ENCODE peak calls at places on chromosomes 3 and 15, in nine cellular contexts. J is progenitor cell of endocrine pancreas; I is A673; D is LNCaP clone FGC; R is lower lobe of right lung; A is glutamatergic neuron; F is OCI-LY7; V is thoracic aorta; T is CD4-positive, alpha-beta T cell. X is an unnamed sample.

GRCh38 chr15:68797589-68798377 is 22.9 kb downstream of the ANP32A start:
- DNase-seq in J (no peak), I (no peak), D (no peak), R (no peak), A (no peak), F (no peak), V (no peak), T (no peak), X (no peak)

GRCh38 chr15:82952156-82953081 is at the start of gene HOMER2:
- DNase-seq in J (peak; percentile 20), I (peak; percentile 31), D (no peak), R (peak; percentile 58), A (peak; percentile 52), F (no peak), V (no peak), T (no peak), X (peak; percentile 72)

GRCh38 chr15:42082141-42082540 is 12.2 kb downstream of the PLA2G4D start:
- DNase-seq in J (no peak), I (no peak), D (no peak), R (no peak), A (no peak), F (no peak), V (no peak), T (no peak), X (no peak)

GRCh38 chr3:14141602-14142315 is 16.9 kb downstream of the TMEM43 start:
- DNase-seq in J (no peak), I (no peak), D (no peak), R (no peak), A (no peak), F (no peak), V (no peak), T (no peak), X (no peak)

GRCh38 chr3:124591699-124592098 is 138.6 kb upstream of the UMPS start:
- DNase-seq in J (no peak), I (no peak), D (no peak), R (no peak), A (no peak), F (no peak), V (no peak), T (no peak), X (no peak)

GRCh38 chr15:74651251-74651741 is 35.7 kb downstream of the CLK3 start:
- DNase-seq in J (no peak), I (no peak), D (no peak), R (no peak), A (no peak), F (no peak), V (no peak), T (no peak), X (no peak)

GRCh38 chr3:27666277-27666676 is 55.8 kb downstream of the EOMES start:
- DNase-seq in J (no peak), I (no peak), D (no peak), R (no peak), A (no peak), F (no peak), V (no peak), T (no peak), X (no peak)

GRCh38 chr3:188948658-188949400 is 222.9 kb upstream of the TPRG1 start:
- DNase-seq in J (no peak), I (peak; percentile 54), D (no peak), R (no peak), A (no peak), F (no peak), V (no peak), T (no peak), X (no peak)

GRCh38 chr3:171200052-171201029 is 173.8 kb upstream of the SLC2A2 start:
- DNase-seq in J (no peak), I (no peak), D (no peak), R (no peak), A (no peak), F (no peak), V (no peak), T (no peak), X (no peak)

GRCh38 chr3:169548194-169548593 is 115.3 kb downstream of the MECOM start:
- DNase-seq in J (no peak), I (no peak), D (no peak), R (no peak), A (no peak), F (no peak), V (no peak), T (no peak), X (no peak)

GRCh38 chr15:67124911-67125588 is 59.6 kb downstream of the SMAD3 start:
- DNase-seq in J (no peak), I (no peak), D (no peak), R (no peak), A (no peak), F (no peak), V (no peak), T (no peak), X (no peak)

GRCh38 chr3:197527569-197527968 is 28.2 kb downstream of the BDH1 start:
- DNase-seq in J (no peak), I (no peak), D (no peak), R (no peak), A (no peak), F (no peak), V (no peak), T (no peak), X (no peak)

GRCh38 chr3:10041034-10041433 is 14.8 kb downstream of the FANCD2 start:
- DNase-seq in J (no peak), I (no peak), D (no peak), R (no peak), A (no peak), F (no peak), V (no peak), T (no peak), X (no peak)
- TF ChIP-seq CTCF in J (no peak), I (no peak), D (no peak), R (no peak), A (no peak), F (no peak), V (no peak), T (no peak), X (no peak)

DNA sequence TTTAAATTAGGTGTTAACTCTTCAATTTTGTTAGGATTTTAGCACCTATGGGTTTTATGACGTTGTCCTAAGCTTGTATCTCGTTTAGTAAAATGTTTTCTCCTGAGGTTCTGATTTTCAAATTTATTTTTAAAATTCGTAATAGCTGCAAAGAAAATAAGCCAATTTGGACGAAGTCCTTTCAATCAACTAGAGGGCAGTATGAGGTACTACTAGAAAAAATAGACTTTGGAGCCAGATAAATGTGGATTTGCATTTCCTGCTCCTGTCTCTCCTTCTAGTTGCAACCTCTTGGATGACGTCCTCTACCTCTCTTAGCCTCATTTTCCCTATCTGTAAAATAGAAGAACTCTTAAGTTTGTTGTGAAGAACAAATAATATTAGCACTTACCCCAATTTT is 81.1 kb downstream of the SLTM start:
- DNase-seq in J (no peak), I (peak; percentile 17), D (no peak), R (no peak), A (no peak), F (peak; percentile 8), V (no peak), T (no peak), X (no peak)
- TF ChIP-seq CTCF in J (peak; percentile 29), I (peak; percentile 21), D (no peak), R (no peak), A (no peak), F (peak; percentile 55), V (no peak), T (no peak), X (peak; percentile 58)

GRCh38 chr3:41418961-41419691 is 219.8 kb downstream of the CTNNB1 start:
- DNase-seq in J (no peak), I (no peak), D (no peak), R (no peak), A (no peak), F (no peak), V (no peak), T (no peak), X (no peak)
- TF ChIP-seq CTCF in J (no peak), I (no peak), D (no peak), R (no peak), A (no peak), F (no peak), V (no peak), T (no peak), X (no peak)

GRCh38 chr3:38122712-38123290 is 14.1 kb downstream of the ACAA1 start:
- DNase-seq in J (no peak), I (no peak), D (no peak), R (no peak), A (no peak), F (no peak), V (no peak), T (no peak), X (peak; percentile 48)

GRCh38 chr3:38121832-38122461 is 15.0 kb downstream of the ACAA1 start:
- DNase-seq in J (no peak), I (no peak), D (no peak), R (peak; percentile 36), A (no peak), F (no peak), V (no peak), T (no peak), X (peak; percentile 59)

GRCh38 chr3:38125305-38126120 is 11.4 kb downstream of the ACAA1 start:
- DNase-seq in J (no peak), I (no peak), D (no peak), R (no peak), A (no peak), F (no peak), V (no peak), T (no peak), X (peak; percentile 55)

GRCh38 chr3:38126121-38126892 is 10.6 kb downstream of the ACAA1 start:
- DNase-seq in J (no peak), I (no peak), D (no peak), R (no peak), A (no peak), F (no peak), V (no peak), T (no peak), X (peak; percentile 55)

DNA sequence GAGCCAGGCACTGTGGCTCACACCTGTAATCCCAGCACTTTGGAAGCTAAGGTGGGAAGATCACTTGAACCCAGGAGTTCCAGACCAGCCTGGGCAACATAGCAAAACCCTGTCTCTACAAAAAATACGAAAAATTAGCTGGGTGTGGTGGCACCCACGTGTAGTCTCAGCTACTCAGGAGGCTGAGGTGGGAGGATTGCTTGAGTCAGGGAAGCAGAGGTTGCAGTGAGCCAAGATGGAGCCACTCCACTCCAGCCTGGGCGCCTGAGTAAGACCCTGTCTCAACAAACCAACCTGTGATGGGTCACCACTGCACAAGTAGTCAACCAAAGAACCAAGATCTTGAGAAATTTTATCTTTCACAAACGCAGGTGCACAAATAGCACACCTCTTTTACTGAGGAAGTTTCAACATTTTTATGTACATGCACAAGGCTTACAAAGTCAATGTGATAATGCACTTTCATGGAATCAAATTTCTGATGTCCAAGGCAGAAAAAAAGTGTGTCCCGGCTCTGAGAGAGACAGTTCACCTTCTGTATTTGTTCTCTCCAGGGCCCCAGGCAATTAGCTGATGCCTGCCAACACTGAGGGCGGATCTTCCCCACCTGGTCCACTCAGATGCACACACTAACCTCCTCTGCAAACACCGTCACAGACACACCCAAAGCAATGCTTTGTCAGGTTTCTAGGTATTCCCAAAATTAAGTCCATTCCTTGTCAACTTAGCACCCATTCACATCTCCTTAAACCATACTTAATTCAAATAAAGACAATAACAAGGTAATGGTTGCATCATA is 12.4 kb downstream of the ACAA1 start:
- DNase-seq in J (no peak), I (no peak), D (peak; percentile 59), R (no peak), A (no peak), F (no peak), V (no peak), T (no peak), X (peak; percentile 43)
- TF ChIP-seq CTCF in J (no peak), I (no peak), D (no peak), R (no peak), A (no peak), F (no peak), V (no peak), T (no peak), X (no peak)